ENCODE peak calls at places on chromosomes 2 and 18, in ten cellular contexts. H is tibial artery, J is adrenal gland, U is stomach, C is kidney, R is Caco-2, M is heart right ventricle, V is hepatocyte, Q is cardiac muscle cell, S is lower lobe of right lung. Y is an unnamed sample. For H3K36me3, the result is how much of the 10 kb centered on the place peaks cover.

GRCh38 chr2:14451312-14451711 is 181.2 kb upstream of the LRATD1 start:
- DNase-seq in U (no peak), S (no peak), M (no peak), H (no peak), J (no peak), V (no peak), C (no peak), R (no peak), Q (no peak), Y (no peak)

GRCh38 chr2:149720615-149721014 is 133.0 kb upstream of the MMADHC start:
- DNase-seq in U (no peak), M (peak), Q (no peak), J (no peak), R (no peak), S (no peak), C (no peak), H (no peak), V (no peak), Y (no peak)

GRCh38 chr2:235551965-235552364 is 58.1 kb downstream of the AGAP1 start:
- DNase-seq in V (peak), R (peak), M (peak), S (peak), J (peak), U (peak), Q (peak), H (no peak), C (peak), Y (peak)

GRCh38 chr2:190714958-190715357 is 66.1 kb downstream of the NAB1 start:
- DNase-seq in H (no peak), R (no peak), Q (no peak), S (no peak), M (no peak), U (no peak), V (no peak), J (no peak), C (no peak), Y (no peak)

GRCh38 chr2:73697606-73698005 is 39.5 kb downstream of the TPRKB start:
- DNase-seq in C (no peak), R (no peak), U (no peak), Q (no peak), V (no peak), M (no peak), J (no peak), S (no peak), H (no peak), Y (no peak)

GRCh38 chr18:8685141-8685913 is 20.0 kb upstream of the MTCL1 start:
- DNase-seq in Q (no peak), V (no peak), M (no peak), S (no peak), J (no peak), U (no peak), C (no peak), H (no peak), R (no peak), Y (no peak)

GRCh38 chr18:44922968-44923367 is 242.3 kb downstream of the SETBP1 start:
- DNase-seq in Q (no peak), J (no peak), R (no peak), C (no peak), V (no peak), S (no peak), U (no peak), H (no peak), M (no peak), Y (no peak)

GRCh38 chr2:226578879-226579278 is 220.7 kb downstream of the IRS1 start:
- DNase-seq in H (no peak), R (no peak), J (no peak), Q (no peak), S (no peak), C (no peak), U (no peak), V (no peak), M (no peak), Y (no peak)

GRCh38 chr2:98571121-98571701 is 37.1 kb downstream of the COA5 start:
- DNase-seq in H (no peak), U (no peak), R (peak), S (no peak), M (no peak), J (no peak), V (no peak), Q (no peak), C (no peak), Y (no peak)

GRCh38 chr2:157989227-157989626 is 112.4 kb upstream of the UPP2 start:
- DNase-seq in V (no peak), J (no peak), U (no peak), C (no peak), S (no peak), M (no peak), H (no peak), Q (no peak), R (no peak), Y (no peak)

GRCh38 chr2:207482630-207483029 is 47.1 kb upstream of the CREB1 start:
- DNase-seq in S (no peak), J (no peak), M (no peak), V (no peak), Q (no peak), U (no peak), C (no peak), H (no peak), R (no peak), Y (no peak)

GRCh38 chr2:231634412-231634811 is 41.7 kb downstream of the TEX44 start:
- DNase-seq in H (no peak), Q (no peak), M (no peak), J (no peak), S (no peak), V (no peak), U (no peak), R (no peak), C (no peak), Y (no peak)

GRCh38 chr2:184756885-184757284 is 158.6 kb downstream of the ZNF804A start:
- DNase-seq in V (no peak), U (no peak), R (no peak), C (no peak), M (no peak), J (no peak), H (no peak), Q (no peak), S (no peak), Y (no peak)

GRCh38 chr2:144449028-144449406 is 70.9 kb downstream of the ZEB2 start:
- DNase-seq in J (peak), C (peak), R (no peak), H (peak), U (no peak), M (peak), Q (peak), V (no peak), S (no peak), Y (no peak)

DNA sequence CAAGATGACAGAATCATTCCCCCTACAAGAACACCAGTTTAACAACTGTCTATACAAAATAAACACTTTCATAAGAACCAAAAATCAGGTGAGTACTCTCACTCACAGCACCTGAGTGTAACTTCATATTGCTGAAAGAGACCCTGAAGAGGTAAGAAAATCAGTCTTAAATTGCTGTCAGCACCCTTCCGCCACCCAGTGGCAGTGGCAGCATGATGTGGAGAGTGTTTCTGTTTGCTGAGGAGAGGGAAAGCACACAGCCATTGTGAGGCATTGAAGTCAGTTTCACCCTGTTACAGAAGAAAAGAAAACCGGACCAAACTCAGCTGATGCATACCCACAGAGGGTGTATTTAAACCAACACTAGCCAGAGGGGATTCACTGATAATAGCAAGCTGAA is 1240.8 kb upstream of the CRIM1 start:
- DNase-seq in V (peak), S (no peak), U (no peak), M (no peak), J (no peak), R (no peak), C (no peak), Q (peak), H (no peak), Y (peak)
- TF ChIP-seq CTCF in V (peak), S (no peak), U (no peak), M (no peak), J (no peak), R (peak), C (peak), Q (no peak), H (no peak), Y (peak)

DNA sequence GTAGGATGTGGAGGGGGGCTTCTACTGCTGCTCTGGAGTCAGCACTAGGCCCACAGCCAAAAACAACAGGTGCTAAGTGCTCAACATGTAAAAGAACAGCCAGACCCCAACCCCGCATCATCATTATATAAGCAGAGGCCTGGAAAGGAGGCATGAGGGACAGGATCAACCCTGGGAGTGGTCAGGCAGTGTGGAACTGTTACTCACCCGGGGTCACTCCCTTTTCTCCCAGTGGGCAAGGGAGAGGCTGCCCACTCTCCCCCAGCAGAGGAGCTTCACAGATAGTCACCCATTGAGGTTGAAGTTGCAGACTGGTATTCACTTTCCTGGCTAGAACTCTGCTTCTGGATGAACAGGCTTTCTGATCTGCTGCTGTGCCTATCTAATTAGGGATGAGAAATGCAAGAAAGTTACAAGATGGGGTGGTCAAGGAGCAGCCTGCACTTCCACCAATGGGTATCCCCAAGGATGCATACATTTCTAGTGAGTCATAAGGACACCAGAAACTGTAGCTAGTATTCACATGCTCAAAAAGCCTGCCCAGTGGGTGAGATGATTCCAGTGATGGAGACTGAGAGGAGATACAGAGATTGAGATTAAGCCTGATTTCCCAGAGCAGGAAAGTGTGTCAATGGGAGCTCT is 480.2 kb upstream of the TCF4 start:
- DNase-seq in V (no peak), H (no peak), U (no peak), S (no peak), R (no peak), J (no peak), C (no peak), Q (no peak), M (no peak), Y (peak)
- H3K4me3 ChIP-seq in V (no peak), H (no peak), U (no peak), S (no peak), R (no peak), J (no peak), C (no peak), Q (no peak), M (no peak), Y (no peak)

GRCh38 chr18:79935499-79935898 is 16.0 kb downstream of the SLC66A2 start:
- DNase-seq in J (no peak), M (no peak), V (no peak), S (peak), H (peak), C (peak), Q (no peak), U (no peak), R (no peak), Y (no peak)

GRCh38 chr18:79936641-79937040 is 14.8 kb downstream of the SLC66A2 start:
- DNase-seq in S (peak), H (peak), Q (no peak), U (no peak), C (peak), R (no peak), V (no peak), M (no peak), J (no peak), Y (no peak)

GRCh38 chr18:79937103-79937860 is 14.2 kb downstream of the SLC66A2 start:
- DNase-seq in V (no peak), R (no peak), C (peak), S (peak), U (no peak), H (peak), M (no peak), Q (no peak), J (no peak), Y (no peak)

GRCh38 chr18:79935098-79935480 is 16.4 kb downstream of the SLC66A2 start:
- DNase-seq in H (peak), C (peak), V (no peak), Q (no peak), M (no peak), J (no peak), S (peak), R (no peak), U (no peak), Y (no peak)

DNA sequence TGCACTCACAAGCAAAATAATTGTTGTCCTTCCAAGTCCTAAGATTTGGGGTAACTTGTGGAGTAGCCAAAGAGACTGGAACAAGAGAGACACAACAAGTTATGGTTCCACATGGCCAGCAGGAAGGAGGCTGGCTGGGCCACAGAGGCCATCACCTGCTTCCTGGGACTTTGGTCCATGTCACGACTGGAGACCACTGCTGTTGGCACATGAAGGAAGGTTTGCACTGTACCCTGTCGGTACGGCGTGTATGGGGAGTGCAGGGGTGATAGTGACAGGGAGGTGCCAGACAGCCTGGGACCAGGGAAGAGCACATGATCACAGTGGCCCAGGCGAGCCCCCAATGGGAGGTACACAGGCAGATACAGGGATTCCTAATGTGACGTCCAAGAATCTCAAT is 15.5 kb downstream of the SLC66A2 start:
- DNase-seq in V (no peak), C (peak), Q (no peak), U (no peak), H (peak), R (no peak), J (no peak), S (peak), M (no peak), Y (no peak)
- H3K36me3 ChIP-seq in V (under half), C (under half), Q (under half), U (under half), H (under half), R (under half), J (under half), S (under half), M (half or more), Y (under half)

DNA sequence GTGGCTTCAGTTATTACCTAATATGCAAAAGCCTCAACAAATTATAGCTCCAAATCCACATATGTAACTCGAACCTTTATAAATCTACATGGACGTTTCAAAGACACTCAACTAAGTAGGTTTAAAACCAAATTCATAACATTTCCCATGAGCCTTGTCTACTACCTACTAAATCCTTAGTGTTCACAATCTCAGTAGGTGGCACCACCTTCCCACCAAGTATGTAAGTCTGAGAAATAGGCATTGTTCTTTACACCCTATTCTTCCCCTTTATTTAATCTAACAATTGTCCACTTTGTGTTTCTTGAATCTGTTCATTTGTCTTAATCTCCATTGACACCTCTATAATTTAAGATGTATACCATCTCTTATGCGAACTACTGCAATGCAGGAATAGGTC is 4.6 kb downstream of the PIGN start:
- DNase-seq in V (no peak), Q (no peak), J (no peak), M (no peak), U (no peak), H (no peak), S (no peak), R (no peak), C (no peak), Y (no peak)
- TF ChIP-seq CTCF in V (no peak), Q (no peak), J (no peak), M (no peak), U (no peak), H (no peak), S (no peak), R (no peak), C (no peak), Y (no peak)

DNA sequence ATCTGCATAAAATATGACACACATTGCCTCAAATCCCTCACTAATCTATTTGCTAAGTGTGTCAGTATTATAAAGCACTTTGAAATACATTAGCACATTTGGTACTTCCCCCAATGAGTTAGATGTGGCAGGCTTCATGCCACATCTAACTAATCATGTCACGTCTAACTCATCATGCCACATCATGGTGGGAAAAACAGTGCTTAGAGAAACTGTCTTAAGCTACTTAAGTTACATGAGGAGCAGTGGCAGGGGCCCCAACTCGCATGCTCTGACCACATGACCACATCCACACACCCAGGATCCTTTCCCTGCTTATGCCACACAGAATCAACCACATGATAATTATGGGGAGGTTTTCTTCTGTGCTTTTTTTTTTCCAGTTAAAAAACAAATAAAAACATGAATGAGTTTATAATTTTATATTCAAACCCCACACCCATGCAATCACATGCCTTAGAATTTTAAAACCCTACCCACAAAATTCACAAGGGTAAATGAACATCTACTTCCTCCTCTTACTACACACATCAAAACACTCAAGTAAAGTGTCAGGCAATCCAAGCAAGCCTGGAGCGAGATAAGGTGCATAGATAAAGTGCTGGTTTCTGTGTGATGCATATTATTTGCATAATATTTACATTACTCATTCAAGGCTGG is 1.6 kb downstream of the ABCA12 start:
- DNase-seq in H (no peak), Q (no peak), V (no peak), J (no peak), R (no peak), M (no peak), C (no peak), S (no peak), U (no peak), Y (no peak)
- H3K4me3 ChIP-seq in H (no peak), Q (no peak), V (no peak), J (no peak), R (no peak), M (no peak), C (no peak), S (no peak), U (no peak), Y (no peak)

DNA sequence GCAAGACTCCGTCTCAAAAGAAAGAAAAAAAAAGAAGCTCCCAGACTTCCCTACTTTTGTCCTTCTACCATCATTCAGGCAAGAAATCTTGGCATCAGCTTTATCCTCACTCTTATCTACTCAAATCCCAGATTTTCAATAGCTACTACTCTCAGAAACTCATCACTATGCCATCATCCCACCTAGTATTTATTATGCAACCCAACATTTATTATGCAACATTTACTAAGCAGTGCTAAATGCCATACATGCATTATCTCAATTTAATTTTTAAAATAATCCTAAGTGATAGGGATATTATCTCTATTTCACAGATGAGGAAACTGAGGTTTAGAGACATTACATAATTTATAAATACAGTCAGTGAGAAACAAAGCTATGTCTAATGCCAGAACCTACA is 4.1 kb downstream of the USP37 start:
- DNase-seq in M (no peak), J (no peak), Q (no peak), R (no peak), H (no peak), U (no peak), S (no peak), V (no peak), C (no peak), Y (no peak)
- H3K36me3 ChIP-seq in M (under half), J (under half), Q (under half), R (under half), H (under half), U (under half), S (under half), V (under half), C (under half), Y (under half)

GRCh38 chr18:46481847-46482245 is 175.2 kb downstream of the LOXHD1 start:
- DNase-seq in S (no peak), J (no peak), H (no peak), V (no peak), R (no peak), M (no peak), C (no peak), Q (no peak), U (no peak), Y (no peak)

GRCh38 chr18:46484971-46485370 is 172.0 kb downstream of the LOXHD1 start:
- DNase-seq in J (no peak), S (no peak), M (no peak), V (no peak), U (no peak), H (no peak), R (no peak), Q (no peak), C (no peak), Y (no peak)

GRCh38 chr18:46488472-46489213 is 168.4 kb downstream of the LOXHD1 start:
- DNase-seq in J (peak), M (no peak), H (no peak), S (no peak), C (no peak), Q (no peak), R (no peak), V (no peak), U (no peak), Y (no peak)

GRCh38 chr18:46482831-46483230 is 174.2 kb downstream of the LOXHD1 start:
- DNase-seq in H (no peak), S (no peak), M (no peak), C (no peak), V (no peak), U (no peak), Q (no peak), R (no peak), J (no peak), Y (no peak)

DNA sequence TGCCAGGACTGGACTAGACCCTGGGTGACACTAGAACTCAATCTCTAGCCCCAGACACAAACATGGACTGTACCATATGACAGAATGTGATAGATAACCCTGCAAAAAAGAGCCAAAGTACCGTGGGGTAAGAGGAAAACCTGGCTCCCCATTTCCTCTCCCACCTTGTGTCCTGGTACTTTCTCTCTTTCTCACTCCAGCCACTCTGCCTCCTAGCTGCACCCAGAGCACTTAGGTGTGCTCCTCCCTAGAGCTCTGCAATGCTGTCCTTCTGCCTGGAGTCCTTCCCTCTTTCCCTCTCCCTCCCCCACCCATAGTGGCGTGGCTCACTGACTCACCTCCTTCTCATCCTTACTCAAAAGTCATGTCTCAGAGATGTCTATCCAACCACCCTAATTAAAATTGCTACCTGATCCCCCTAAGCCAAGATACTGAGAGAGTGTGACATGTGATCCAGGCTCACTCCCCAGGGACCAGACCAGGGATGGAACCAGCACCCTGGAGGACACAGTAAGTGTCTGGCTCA is 171.3 kb downstream of the LOXHD1 start:
- DNase-seq in Q (no peak), U (no peak), H (no peak), C (no peak), M (no peak), J (no peak), S (no peak), V (no peak), R (no peak), Y (no peak)
- TF ChIP-seq CTCF in Q (no peak), U (no peak), H (no peak), C (no peak), M (no peak), J (no peak), S (no peak), V (no peak), R (no peak), Y (no peak)

Y was measured in BE2C.